ENCODE peak calls at places on chromosomes 6 and 20, in four cellular contexts. R is WTC11, C is Daoy, E is ELR. T is an unnamed sample.
A peak's percentile ranks its signal among the peaks of the same experiment; 100 is the strongest.

GRCh38 chr20:43731469-43731868 is 4.7 kb upstream of the GTSF1L start:
- DNase-seq in R (no peak), C (peak; percentile 65), E (peak; percentile 86), T (no peak)

GRCh38 chr20:47974234-47974878 is 189.1 kb upstream of the SULF2 start:
- DNase-seq in R (no peak), C (no peak), E (no peak), T (no peak)

GRCh38 chr20:52305029-52305645 is 113.6 kb upstream of the ZFP64 start:
- DNase-seq in R (no peak), C (no peak), E (no peak), T (no peak)

GRCh38 chr6:157809613-157810012 is 13.4 kb upstream of the SNX9 start:
- DNase-seq in R (no peak), C (no peak), E (no peak), T (no peak)

GRCh38 chr6:34383171-34383631 is 9.3 kb downstream of the NUDT3 start:
- DNase-seq in R (no peak), C (peak; percentile 47), E (no peak), T (no peak)

GRCh38 chr6:155505560-155505959 is 49.9 kb upstream of the NOX3 start:
- DNase-seq in R (no peak), C (no peak), E (no peak), T (no peak)

GRCh38 chr6:169981568-169981967 is 230.1 kb downstream of the ERMARD start:
- DNase-seq in R (no peak), C (no peak), E (no peak), T (no peak)

GRCh38 chr6:43977404-43978111 is 149.7 kb downstream of the MRPL14 start:
- DNase-seq in R (no peak), C (peak; percentile 37), E (peak; percentile 64), T (no peak)

GRCh38 chr6:82374481-82374880 is 10.9 kb downstream of the TPBG start:
- DNase-seq in R (no peak), C (no peak), E (peak; percentile 33), T (no peak)

GRCh38 chr20:58890454-58891075 is 38.0 kb downstream of the GNAS start:
- DNase-seq in R (peak; percentile 65), C (peak; percentile 75), E (peak; percentile 85), T (no peak)

GRCh38 chr20:39048000-39048696 is 86.0 kb downstream of the DHX35 start:
- DNase-seq in R (peak; percentile 82), C (peak; percentile 75), E (peak; percentile 80), T (peak; percentile 18)

GRCh38 chr6:138622967-138623366 is 123.7 kb upstream of the NHSL1 start:
- DNase-seq in R (no peak), C (peak; percentile 16), E (no peak), T (no peak)

GRCh38 chr6:33297406-33297955 is 1.3 kb downstream of the RGL2 start:
- DNase-seq in R (peak; percentile 79), C (no peak), E (no peak), T (no peak)

GRCh38 chr6:72966628-72967280 is 258.5 kb downstream of the KHDC1L start:
- DNase-seq in R (no peak), C (peak; percentile 23), E (peak; percentile 47), T (no peak)

GRCh38 chr6:12009904-12010634 is 2.0 kb upstream of the HIVEP1 start:
- DNase-seq in R (no peak), C (peak; percentile 38), E (peak; percentile 40), T (no peak)

GRCh38 chr20:33829636-33830035 is 18.5 kb downstream of the CHMP4B start:
- DNase-seq in R (no peak), C (no peak), E (no peak), T (no peak)

T was measured in NCI-H2107.